ENCODE peak calls at places on chromosomes 6 and 20, in eight cellular contexts. One of them, this sample, is unnamed.

GRCh38 chr6:168247456-168248147 is 72.0 kb downstream of the DACT2 start:
- DNase-seq in HFFc6: no peak
- DNase-seq in upper lobe of right lung: peak
- DNase-seq in dermis blood vessel endothelial cell: no peak
- DNase-seq in HTR-8/SVneo: no peak
- DNase-seq in amniotic stem cell: no peak
- DNase-seq in epithelial cell of esophagus: no peak
- DNase-seq in nephron progenitor cell: no peak
- DNase-seq in this sample: no peak

GRCh38 chr20:36498386-36499179 is 42.7 kb upstream of the MYL9 start:
- DNase-seq in HFFc6: no peak
- DNase-seq in upper lobe of right lung: no peak
- DNase-seq in dermis blood vessel endothelial cell: no peak
- DNase-seq in HTR-8/SVneo: no peak
- DNase-seq in amniotic stem cell: no peak
- DNase-seq in epithelial cell of esophagus: no peak
- DNase-seq in nephron progenitor cell: no peak
- DNase-seq in this sample: no peak

GRCh38 chr6:35061102-35061615 is 80.0 kb downstream of the TCP11 start:
- DNase-seq in HFFc6: no peak
- DNase-seq in upper lobe of right lung: no peak
- DNase-seq in dermis blood vessel endothelial cell: no peak
- DNase-seq in HTR-8/SVneo: no peak
- DNase-seq in amniotic stem cell: no peak
- DNase-seq in epithelial cell of esophagus: no peak
- DNase-seq in nephron progenitor cell: no peak
- DNase-seq in this sample: no peak

GRCh38 chr6:5992551-5993225 is 14.0 kb downstream of the NRN1 start:
- DNase-seq in HFFc6: no peak
- DNase-seq in upper lobe of right lung: no peak
- DNase-seq in dermis blood vessel endothelial cell: no peak
- DNase-seq in HTR-8/SVneo: no peak
- DNase-seq in amniotic stem cell: no peak
- DNase-seq in epithelial cell of esophagus: no peak
- DNase-seq in nephron progenitor cell: peak
- DNase-seq in this sample: no peak

GRCh38 chr6:129238991-129239390 is 356.1 kb downstream of the LAMA2 start:
- DNase-seq in HFFc6: no peak
- DNase-seq in upper lobe of right lung: no peak
- DNase-seq in dermis blood vessel endothelial cell: no peak
- DNase-seq in HTR-8/SVneo: no peak
- DNase-seq in amniotic stem cell: no peak
- DNase-seq in epithelial cell of esophagus: no peak
- DNase-seq in nephron progenitor cell: no peak
- DNase-seq in this sample: no peak

GRCh38 chr6:169661357-169661756 is 40.5 kb downstream of the WDR27 start:
- DNase-seq in HFFc6: no peak
- DNase-seq in upper lobe of right lung: peak
- DNase-seq in dermis blood vessel endothelial cell: no peak
- DNase-seq in HTR-8/SVneo: no peak
- DNase-seq in amniotic stem cell: no peak
- DNase-seq in epithelial cell of esophagus: no peak
- DNase-seq in nephron progenitor cell: no peak
- DNase-seq in this sample: no peak

GRCh38 chr20:20731000-20731944 is 18.8 kb upstream of the RALGAPA2 start:
- DNase-seq in HFFc6: no peak
- DNase-seq in upper lobe of right lung: no peak
- DNase-seq in dermis blood vessel endothelial cell: peak
- DNase-seq in HTR-8/SVneo: no peak
- DNase-seq in amniotic stem cell: no peak
- DNase-seq in epithelial cell of esophagus: no peak
- DNase-seq in nephron progenitor cell: no peak
- DNase-seq in this sample: no peak

GRCh38 chr6:136051140-136051775 is 198.9 kb downstream of the MTFR2 start:
- DNase-seq in HFFc6: peak
- DNase-seq in upper lobe of right lung: no peak
- DNase-seq in dermis blood vessel endothelial cell: peak
- DNase-seq in HTR-8/SVneo: peak
- DNase-seq in amniotic stem cell: no peak
- DNase-seq in epithelial cell of esophagus: no peak
- DNase-seq in nephron progenitor cell: no peak
- DNase-seq in this sample: no peak

GRCh38 chr20:17635846-17636245 is 46.2 kb downstream of the RRBP1 start:
- DNase-seq in HFFc6: no peak
- DNase-seq in upper lobe of right lung: no peak
- DNase-seq in dermis blood vessel endothelial cell: no peak
- DNase-seq in HTR-8/SVneo: no peak
- DNase-seq in amniotic stem cell: no peak
- DNase-seq in epithelial cell of esophagus: no peak
- DNase-seq in nephron progenitor cell: peak
- DNase-seq in this sample: no peak

GRCh38 chr20:658731-659291 is 5.8 kb upstream of the SRXN1 start:
- DNase-seq in HFFc6: no peak
- DNase-seq in upper lobe of right lung: no peak
- DNase-seq in dermis blood vessel endothelial cell: no peak
- DNase-seq in HTR-8/SVneo: no peak
- DNase-seq in amniotic stem cell: no peak
- DNase-seq in epithelial cell of esophagus: no peak
- DNase-seq in nephron progenitor cell: no peak
- DNase-seq in this sample: no peak

GRCh38 chr20:58636983-58637421 is 14.1 kb upstream of the STX16 start:
- DNase-seq in HFFc6: no peak
- DNase-seq in upper lobe of right lung: peak
- DNase-seq in dermis blood vessel endothelial cell: no peak
- DNase-seq in HTR-8/SVneo: no peak
- DNase-seq in amniotic stem cell: no peak
- DNase-seq in epithelial cell of esophagus: peak
- DNase-seq in nephron progenitor cell: no peak
- DNase-seq in this sample: no peak

GRCh38 chr6:12709116-12709515 is 7.5 kb upstream of the PHACTR1 start:
- DNase-seq in HFFc6: peak
- DNase-seq in upper lobe of right lung: no peak
- DNase-seq in dermis blood vessel endothelial cell: no peak
- DNase-seq in HTR-8/SVneo: no peak
- DNase-seq in amniotic stem cell: no peak
- DNase-seq in epithelial cell of esophagus: peak
- DNase-seq in nephron progenitor cell: no peak
- DNase-seq in this sample: no peak

GRCh38 chr6:11536795-11537194 is 754 bp upstream of the TMEM170B start:
- DNase-seq in HFFc6: no peak
- DNase-seq in upper lobe of right lung: no peak
- DNase-seq in dermis blood vessel endothelial cell: no peak
- DNase-seq in HTR-8/SVneo: no peak
- DNase-seq in amniotic stem cell: no peak
- DNase-seq in epithelial cell of esophagus: no peak
- DNase-seq in nephron progenitor cell: peak
- DNase-seq in this sample: peak

GRCh38 chr20:63043348-63044203 is 36.8 kb upstream of the BHLHE23 start:
- DNase-seq in HFFc6: no peak
- DNase-seq in upper lobe of right lung: no peak
- DNase-seq in dermis blood vessel endothelial cell: no peak
- DNase-seq in HTR-8/SVneo: no peak
- DNase-seq in amniotic stem cell: no peak
- DNase-seq in epithelial cell of esophagus: no peak
- DNase-seq in nephron progenitor cell: no peak
- DNase-seq in this sample: peak

GRCh38 chr6:118748311-118749062 is 97.1 kb upstream of the CEP85L start:
- DNase-seq in HFFc6: peak
- DNase-seq in upper lobe of right lung: peak
- DNase-seq in dermis blood vessel endothelial cell: peak
- DNase-seq in HTR-8/SVneo: no peak
- DNase-seq in amniotic stem cell: peak
- DNase-seq in epithelial cell of esophagus: peak
- DNase-seq in nephron progenitor cell: no peak
- DNase-seq in this sample: no peak

GRCh38 chr6:158066161-158066781 is 84.6 kb downstream of the SYNJ2 start:
- DNase-seq in HFFc6: no peak
- DNase-seq in upper lobe of right lung: peak
- DNase-seq in dermis blood vessel endothelial cell: no peak
- DNase-seq in HTR-8/SVneo: no peak
- DNase-seq in amniotic stem cell: no peak
- DNase-seq in epithelial cell of esophagus: no peak
- DNase-seq in nephron progenitor cell: no peak
- DNase-seq in this sample: no peak

GRCh38 chr6:12548526-12548925 is 168.0 kb upstream of the PHACTR1 start:
- DNase-seq in HFFc6: peak
- DNase-seq in upper lobe of right lung: no peak
- DNase-seq in dermis blood vessel endothelial cell: no peak
- DNase-seq in HTR-8/SVneo: no peak
- DNase-seq in amniotic stem cell: peak
- DNase-seq in epithelial cell of esophagus: no peak
- DNase-seq in nephron progenitor cell: no peak
- DNase-seq in this sample: no peak

GRCh38 chr6:5638666-5639065 is 368.1 kb downstream of the NRN1 start:
- DNase-seq in HFFc6: no peak
- DNase-seq in upper lobe of right lung: no peak
- DNase-seq in dermis blood vessel endothelial cell: no peak
- DNase-seq in HTR-8/SVneo: no peak
- DNase-seq in amniotic stem cell: no peak
- DNase-seq in epithelial cell of esophagus: no peak
- DNase-seq in nephron progenitor cell: no peak
- DNase-seq in this sample: no peak

GRCh38 chr20:6848041-6848440 is 80.6 kb downstream of the BMP2 start:
- DNase-seq in HFFc6: no peak
- DNase-seq in upper lobe of right lung: no peak
- DNase-seq in dermis blood vessel endothelial cell: no peak
- DNase-seq in HTR-8/SVneo: no peak
- DNase-seq in amniotic stem cell: no peak
- DNase-seq in epithelial cell of esophagus: no peak
- DNase-seq in nephron progenitor cell: no peak
- DNase-seq in this sample: no peak

GRCh38 chr20:38373231-38373867 is 27.1 kb downstream of the LBP start:
- DNase-seq in HFFc6: no peak
- DNase-seq in upper lobe of right lung: no peak
- DNase-seq in dermis blood vessel endothelial cell: peak
- DNase-seq in HTR-8/SVneo: no peak
- DNase-seq in amniotic stem cell: no peak
- DNase-seq in epithelial cell of esophagus: no peak
- DNase-seq in nephron progenitor cell: no peak
- DNase-seq in this sample: no peak

GRCh38 chr6:170210026-170210390 is 80.9 kb downstream of the DLL1 start:
- DNase-seq in HFFc6: no peak
- DNase-seq in upper lobe of right lung: peak
- DNase-seq in dermis blood vessel endothelial cell: no peak
- DNase-seq in HTR-8/SVneo: no peak
- DNase-seq in amniotic stem cell: no peak
- DNase-seq in epithelial cell of esophagus: no peak
- DNase-seq in nephron progenitor cell: no peak
- DNase-seq in this sample: no peak

GRCh38 chr20:36754656-36755222 is 8.8 kb upstream of the NDRG3 start:
- DNase-seq in HFFc6: peak
- DNase-seq in upper lobe of right lung: no peak
- DNase-seq in dermis blood vessel endothelial cell: peak
- DNase-seq in HTR-8/SVneo: peak
- DNase-seq in amniotic stem cell: peak
- DNase-seq in epithelial cell of esophagus: peak
- DNase-seq in nephron progenitor cell: peak
- DNase-seq in this sample: no peak

GRCh38 chr6:138692978-138693909 is 80.3 kb upstream of the CCDC28A start:
- DNase-seq in HFFc6: peak
- DNase-seq in upper lobe of right lung: peak
- DNase-seq in dermis blood vessel endothelial cell: peak
- DNase-seq in HTR-8/SVneo: peak
- DNase-seq in amniotic stem cell: no peak
- DNase-seq in epithelial cell of esophagus: peak
- DNase-seq in nephron progenitor cell: peak
- DNase-seq in this sample: peak

GRCh38 chr20:37406010-37406998 is 60.4 kb downstream of the SRC start:
- DNase-seq in HFFc6: no peak
- DNase-seq in upper lobe of right lung: peak
- DNase-seq in dermis blood vessel endothelial cell: peak
- DNase-seq in HTR-8/SVneo: peak
- DNase-seq in amniotic stem cell: no peak
- DNase-seq in epithelial cell of esophagus: peak
- DNase-seq in nephron progenitor cell: peak
- DNase-seq in this sample: no peak

GRCh38 chr6:145071836-145072235 is 663.5 kb downstream of the EPM2A start:
- DNase-seq in HFFc6: peak
- DNase-seq in upper lobe of right lung: no peak
- DNase-seq in dermis blood vessel endothelial cell: no peak
- DNase-seq in HTR-8/SVneo: peak
- DNase-seq in amniotic stem cell: peak
- DNase-seq in epithelial cell of esophagus: peak
- DNase-seq in nephron progenitor cell: no peak
- DNase-seq in this sample: no peak

GRCh38 chr6:19107468-19107867 is 720.3 kb downstream of the RNF144B start:
- DNase-seq in HFFc6: no peak
- DNase-seq in upper lobe of right lung: no peak
- DNase-seq in dermis blood vessel endothelial cell: no peak
- DNase-seq in HTR-8/SVneo: no peak
- DNase-seq in amniotic stem cell: no peak
- DNase-seq in epithelial cell of esophagus: no peak
- DNase-seq in nephron progenitor cell: no peak
- DNase-seq in this sample: no peak

GRCh38 chr6:165588515-165588914 is 74.5 kb downstream of the PDE10A start:
- DNase-seq in HFFc6: no peak
- DNase-seq in upper lobe of right lung: no peak
- DNase-seq in dermis blood vessel endothelial cell: no peak
- DNase-seq in HTR-8/SVneo: no peak
- DNase-seq in amniotic stem cell: no peak
- DNase-seq in epithelial cell of esophagus: no peak
- DNase-seq in nephron progenitor cell: no peak
- DNase-seq in this sample: no peak

GRCh38 chr6:116220172-116220571 is 33.7 kb downstream of the TSPYL4 start:
- DNase-seq in HFFc6: no peak
- DNase-seq in upper lobe of right lung: no peak
- DNase-seq in dermis blood vessel endothelial cell: peak
- DNase-seq in HTR-8/SVneo: no peak
- DNase-seq in amniotic stem cell: no peak
- DNase-seq in epithelial cell of esophagus: no peak
- DNase-seq in nephron progenitor cell: no peak
- DNase-seq in this sample: no peak

GRCh38 chr20:60627751-60628565 is 624.1 kb upstream of the CDH4 start:
- DNase-seq in HFFc6: no peak
- DNase-seq in upper lobe of right lung: no peak
- DNase-seq in dermis blood vessel endothelial cell: no peak
- DNase-seq in HTR-8/SVneo: no peak
- DNase-seq in amniotic stem cell: no peak
- DNase-seq in epithelial cell of esophagus: no peak
- DNase-seq in nephron progenitor cell: no peak
- DNase-seq in this sample: no peak

GRCh38 chr6:68468244-68468884 is 166.7 kb upstream of the ADGRB3 start:
- DNase-seq in HFFc6: no peak
- DNase-seq in upper lobe of right lung: no peak
- DNase-seq in dermis blood vessel endothelial cell: no peak
- DNase-seq in HTR-8/SVneo: no peak
- DNase-seq in amniotic stem cell: no peak
- DNase-seq in epithelial cell of esophagus: no peak
- DNase-seq in nephron progenitor cell: peak
- DNase-seq in this sample: no peak

GRCh38 chr6:2857580-2858337 is 16.1 kb upstream of the SERPINB1 start:
- DNase-seq in HFFc6: no peak
- DNase-seq in upper lobe of right lung: no peak
- DNase-seq in dermis blood vessel endothelial cell: peak
- DNase-seq in HTR-8/SVneo: peak
- DNase-seq in amniotic stem cell: no peak
- DNase-seq in epithelial cell of esophagus: no peak
- DNase-seq in nephron progenitor cell: no peak
- DNase-seq in this sample: no peak